ENCODE peak calls at places on chromosomes 13 and 19, in nine cellular contexts. O is right atrium auricular region; E is CD8-positive, alpha-beta T cell; F is heart right ventricle; Z is CD4-positive, CD25-positive, alpha-beta regulatory T cell; B is cardiac muscle cell; I is heart left ventricle; K is body of pancreas; P is ascending aorta. W is an unnamed sample.

GRCh38 chr19:28465317-28466086 is 747.4 kb downstream of the UQCRFS1 start:
- DNase-seq in O (no peak), E (no peak), F (no peak), Z (no peak), B (no peak), I (no peak), K (no peak), P (peak; percentile 13), W (peak; percentile 11)

GRCh38 chr13:90253806-90254205 is 1093.7 kb upstream of the MIR17HG start:
- DNase-seq in O (no peak), E (no peak), F (no peak), Z (no peak), B (no peak), I (no peak), K (no peak), P (no peak), W (no peak)

GRCh38 chr13:77300176-77301141 is 26.4 kb downstream of the MYCBP2 start:
- DNase-seq in O (no peak), E (no peak), F (no peak), Z (no peak), B (no peak), I (no peak), K (no peak), P (no peak), W (peak; percentile 63)

GRCh38 chr13:46389985-46390384 is 2.9 kb upstream of the RUBCNL start:
- DNase-seq in O (no peak), E (no peak), F (no peak), Z (no peak), B (no peak), I (peak; percentile 16), K (peak; percentile 32), P (no peak), W (no peak)

GRCh38 chr13:50466554-50466953 is 376.9 kb downstream of the DLEU7 start:
- DNase-seq in O (no peak), E (no peak), F (no peak), Z (no peak), B (peak; percentile 32), I (no peak), K (no peak), P (no peak), W (no peak)

GRCh38 chr19:3097442-3097871 is 3.3 kb downstream of the GNA11 start:
- DNase-seq in O (no peak), E (no peak), F (peak; percentile 6), Z (no peak), B (no peak), I (no peak), K (no peak), P (no peak), W (peak; percentile 40)

GRCh38 chr13:105925496-105925895 is 610.0 kb downstream of the EFNB2 start:
- DNase-seq in O (no peak), E (no peak), F (no peak), Z (no peak), B (no peak), I (no peak), K (no peak), P (no peak), W (no peak)

GRCh38 chr19:45947926-45948325 is 25.7 kb downstream of the NOVA2 start:
- DNase-seq in O (no peak), E (no peak), F (no peak), Z (no peak), B (no peak), I (no peak), K (no peak), P (no peak), W (no peak)

GRCh38 chr19:35592226-35592625 is 6.3 kb downstream of the PMIS2 start:
- DNase-seq in O (no peak), E (no peak), F (no peak), Z (no peak), B (peak; percentile 66), I (no peak), K (peak; percentile 70), P (no peak), W (no peak)

GRCh38 chr19:3123956-3124355 is 11.9 kb upstream of the GNA15 start:
- DNase-seq in O (no peak), E (no peak), F (no peak), Z (no peak), B (no peak), I (no peak), K (no peak), P (no peak), W (no peak)

GRCh38 chr13:111859361-111860105 is 207.4 kb upstream of the SOX1 start:
- DNase-seq in O (peak; percentile 52), E (no peak), F (no peak), Z (no peak), B (peak; percentile 22), I (no peak), K (no peak), P (no peak), W (no peak)

GRCh38 chr19:16337809-16338469 is 13.3 kb downstream of the KLF2 start:
- DNase-seq in O (no peak), E (no peak), F (no peak), Z (no peak), B (no peak), I (no peak), K (no peak), P (no peak), W (no peak)
- H3K27ac ChIP-seq in O (peak overlapping the region; percentile 85), E (peak overlapping the region; percentile 28), F (peak overlapping the region; percentile 92), Z (peak overlapping the region; percentile 70), B (no peak overlapping the region), I (peak overlapping the region; percentile 93), K (no peak overlapping the region), P (peak overlapping the region; percentile 69), W (peak overlapping the region; percentile 97)

DNA sequence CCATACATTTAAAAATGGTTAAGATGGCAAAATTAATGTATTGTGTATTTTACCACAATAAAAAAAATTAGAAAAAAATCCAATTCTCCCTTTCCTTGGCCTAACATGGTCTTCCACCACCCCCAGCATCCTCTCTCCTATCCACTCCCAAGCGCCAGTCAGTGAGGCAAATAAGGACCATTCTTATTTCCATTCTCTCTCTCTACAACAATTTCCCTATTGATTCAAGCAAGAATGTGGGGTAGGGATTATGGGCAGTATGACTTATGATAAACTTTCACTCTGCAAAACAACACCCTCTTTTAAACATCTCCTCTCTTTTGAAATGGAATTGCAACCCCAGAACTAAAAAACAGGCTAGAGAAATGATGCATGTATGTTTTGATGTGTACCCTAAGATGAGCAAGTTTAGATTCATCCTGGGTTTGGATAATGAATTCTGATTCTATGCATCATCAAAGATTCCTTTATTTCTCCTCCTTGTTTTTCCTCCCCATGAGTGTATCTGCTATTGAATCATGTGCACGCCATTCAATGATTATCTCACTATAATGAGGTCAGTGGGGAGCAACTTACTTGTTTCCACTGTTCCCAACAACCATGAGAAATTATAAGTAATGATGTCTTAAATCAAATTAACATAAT is 3.5 kb downstream of the STARD13 start:
- DNase-seq in O (no peak), E (no peak), F (no peak), Z (no peak), B (no peak), I (no peak), K (no peak), P (no peak), W (no peak)
- H3K4me1 ChIP-seq in O (no peaks in the 10 kb centered on the region), E (peaks cover 9% of the 10 kb centered on the region), F (peaks cover 75% of the 10 kb centered on the region), Z (peaks cover 7% of the 10 kb centered on the region), B (peaks cover 23% of the 10 kb centered on the region), I (peaks cover 68% of the 10 kb centered on the region), K (peaks cover 60% of the 10 kb centered on the region), P (peaks cover 32% of the 10 kb centered on the region), W (peaks cover 65% of the 10 kb centered on the region)

GRCh38 chr19:38712161-38712748 is 32.0 kb downstream of the CAPN12 start:
- DNase-seq in O (no peak), E (no peak), F (no peak), Z (no peak), B (no peak), I (no peak), K (no peak), P (no peak), W (no peak)

GRCh38 chr19:38713227-38713649 is 31.0 kb downstream of the CAPN12 start:
- DNase-seq in O (peak; percentile 79), E (no peak), F (peak; percentile 61), Z (no peak), B (no peak), I (peak; percentile 63), K (peak; percentile 63), P (no peak), W (no peak)

GRCh38 chr19:38713865-38714264 is 30.4 kb downstream of the CAPN12 start:
- DNase-seq in O (no peak), E (no peak), F (no peak), Z (no peak), B (no peak), I (no peak), K (no peak), P (no peak), W (no peak)

GRCh38 chr19:38715540-38715939 is 28.7 kb downstream of the CAPN12 start:
- DNase-seq in O (no peak), E (no peak), F (peak; percentile 76), Z (no peak), B (no peak), I (no peak), K (peak; percentile 78), P (peak; percentile 91), W (no peak)

DNA sequence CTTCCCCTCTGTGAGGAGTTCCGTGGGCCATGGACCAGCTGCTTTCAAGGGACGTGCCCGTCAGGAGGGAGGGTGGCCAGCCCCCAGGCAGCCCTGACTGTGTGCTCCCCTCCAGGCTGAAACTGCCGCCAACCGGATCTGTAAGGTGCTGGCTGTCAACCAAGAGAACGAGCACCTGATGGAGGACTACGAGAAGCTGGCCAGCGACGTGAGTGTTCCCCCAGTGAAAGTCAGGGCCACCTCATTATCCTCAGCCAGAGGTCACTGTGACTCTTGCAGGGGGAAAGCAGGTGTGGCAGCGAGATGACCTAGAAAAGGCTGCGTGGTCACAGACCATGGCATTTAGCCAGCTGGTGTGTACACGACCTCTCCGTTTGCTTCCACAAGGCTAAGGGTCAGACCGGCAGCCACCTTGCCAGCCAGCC is 29.9 kb downstream of the CAPN12 start:
- DNase-seq in O (no peak), E (no peak), F (peak; percentile 59), Z (no peak), B (no peak), I (peak; percentile 65), K (peak; percentile 48), P (no peak), W (no peak)
- H3K36me3 ChIP-seq in O (peaks cover 98% of the 10 kb centered on the region), E (no peaks in the 10 kb centered on the region), F (peaks cover 99% of the 10 kb centered on the region), Z (peaks cover 86% of the 10 kb centered on the region), B (peaks cover 48% of the 10 kb centered on the region), I (peaks cover 69% of the 10 kb centered on the region), K (peaks cover 5% of the 10 kb centered on the region), P (peaks cover 97% of the 10 kb centered on the region), W (peaks cover 100% of the 10 kb centered on the region)

DNA sequence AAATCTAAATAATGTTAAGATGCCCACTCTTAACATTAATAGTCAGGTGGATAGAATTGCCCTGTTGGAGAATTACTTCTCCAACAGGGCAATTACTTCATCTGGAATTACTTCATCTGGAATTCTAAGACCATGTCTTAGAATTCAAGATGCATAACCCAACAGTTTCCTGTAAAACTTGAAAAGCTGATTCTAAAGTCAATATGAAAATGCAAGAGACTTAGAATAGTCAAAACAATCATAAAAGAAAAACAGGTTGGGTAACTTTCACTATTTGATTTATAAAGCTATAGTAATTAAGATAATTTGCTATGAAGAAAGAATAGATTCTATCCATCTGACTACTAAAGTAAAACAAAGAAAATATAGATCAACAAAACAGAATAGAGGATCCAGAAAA is 75.2 kb downstream of the ABCC4 start:
- DNase-seq in O (no peak), E (no peak), F (no peak), Z (no peak), B (no peak), I (no peak), K (no peak), P (no peak), W (no peak)
- H3K27ac ChIP-seq in O (no peak overlapping the region), E (no peak overlapping the region), F (no peak overlapping the region), Z (no peak overlapping the region), B (no peak overlapping the region), I (no peak overlapping the region), K (no peak overlapping the region), P (no peak overlapping the region), W (no peak overlapping the region)

GRCh38 chr13:95301947-95302386 is 716 bp upstream of the ABCC4 start:
- DNase-seq in O (no peak), E (no peak), F (no peak), Z (no peak), B (no peak), I (no peak), K (no peak), P (peak; percentile 64), W (no peak)
- H3K4me1 ChIP-seq in O (no peaks in the 10 kb centered on the region), E (peaks cover 8% of the 10 kb centered on the region), F (peaks cover 36% of the 10 kb centered on the region), Z (peaks cover 19% of the 10 kb centered on the region), B (no peaks in the 10 kb centered on the region), I (peaks cover 22% of the 10 kb centered on the region), K (peaks cover 30% of the 10 kb centered on the region), P (peaks cover 2% of the 10 kb centered on the region), W (peaks cover 28% of the 10 kb centered on the region)